ENCODE peak calls at places on chromosomes 11 and 22, in ten cellular contexts. One of them, this sample, is unnamed.

GRCh38 chr11:18699848-18700261 is 1.3 kb downstream of the TMEM86A start:
- DNase-seq in endothelial cell: no peak
- DNase-seq in RWPE1: no peak
- DNase-seq in naive thymus-derived CD8-positive, alpha-beta T cell: no peak
- DNase-seq in type B pancreatic cell: no peak
- DNase-seq in HTR-8/SVneo: no peak
- DNase-seq in AG04450: no peak
- DNase-seq in cardiac fibroblast: no peak
- DNase-seq in anterior cingulate cortex: peak; percentile 12
- DNase-seq in heart right ventricle: no peak
- DNase-seq in this sample: no peak

GRCh38 chr11:64331569-64332371 is 8.2 kb upstream of the CCDC88B start:
- DNase-seq in HTR-8/SVneo: peak; percentile 75
- DNase-seq in RWPE1: peak; percentile 85
- DNase-seq in type B pancreatic cell: no peak
- DNase-seq in endothelial cell: peak; percentile 51
- DNase-seq in heart right ventricle: peak; percentile 73
- DNase-seq in naive thymus-derived CD8-positive, alpha-beta T cell: peak; percentile 52
- DNase-seq in AG04450: peak; percentile 38
- DNase-seq in anterior cingulate cortex: no peak
- DNase-seq in cardiac fibroblast: peak; percentile 95
- DNase-seq in this sample: peak; percentile 39

GRCh38 chr22:17097701-17098100 is 12.9 kb downstream of the IL17RA start:
- DNase-seq in naive thymus-derived CD8-positive, alpha-beta T cell: no peak
- DNase-seq in HTR-8/SVneo: no peak
- DNase-seq in AG04450: no peak
- DNase-seq in anterior cingulate cortex: no peak
- DNase-seq in endothelial cell: no peak
- DNase-seq in cardiac fibroblast: no peak
- DNase-seq in type B pancreatic cell: no peak
- DNase-seq in RWPE1: no peak
- DNase-seq in heart right ventricle: no peak
- DNase-seq in this sample: no peak

GRCh38 chr11:33005175-33005574 is 10.5 kb upstream of the DEPDC7 start:
- DNase-seq in naive thymus-derived CD8-positive, alpha-beta T cell: peak; percentile 29
- DNase-seq in RWPE1: no peak
- DNase-seq in endothelial cell: no peak
- DNase-seq in anterior cingulate cortex: no peak
- DNase-seq in cardiac fibroblast: no peak
- DNase-seq in type B pancreatic cell: no peak
- DNase-seq in heart right ventricle: no peak
- DNase-seq in AG04450: no peak
- DNase-seq in HTR-8/SVneo: no peak
- DNase-seq in this sample: no peak

GRCh38 chr11:68882391-68882790 is 21.2 kb downstream of the MRPL21 start:
- DNase-seq in AG04450: no peak
- DNase-seq in type B pancreatic cell: no peak
- DNase-seq in RWPE1: no peak
- DNase-seq in cardiac fibroblast: no peak
- DNase-seq in anterior cingulate cortex: no peak
- DNase-seq in endothelial cell: no peak
- DNase-seq in naive thymus-derived CD8-positive, alpha-beta T cell: no peak
- DNase-seq in heart right ventricle: no peak
- DNase-seq in HTR-8/SVneo: no peak
- DNase-seq in this sample: no peak

GRCh38 chr11:59542142-59542810 is 30.9 kb downstream of the OR4D9 start:
- DNase-seq in heart right ventricle: no peak
- DNase-seq in HTR-8/SVneo: no peak
- DNase-seq in type B pancreatic cell: no peak
- DNase-seq in naive thymus-derived CD8-positive, alpha-beta T cell: no peak
- DNase-seq in cardiac fibroblast: no peak
- DNase-seq in anterior cingulate cortex: no peak
- DNase-seq in endothelial cell: no peak
- DNase-seq in AG04450: no peak
- DNase-seq in RWPE1: no peak
- DNase-seq in this sample: no peak

GRCh38 chr11:114812698-114813097 is 134.4 kb downstream of the NXPE2 start:
- DNase-seq in endothelial cell: no peak
- DNase-seq in type B pancreatic cell: no peak
- DNase-seq in heart right ventricle: no peak
- DNase-seq in anterior cingulate cortex: no peak
- DNase-seq in AG04450: no peak
- DNase-seq in HTR-8/SVneo: no peak
- DNase-seq in RWPE1: no peak
- DNase-seq in naive thymus-derived CD8-positive, alpha-beta T cell: no peak
- DNase-seq in cardiac fibroblast: no peak
- DNase-seq in this sample: no peak

GRCh38 chr11:75422248-75423231 is 10.5 kb downstream of the KLHL35 start:
- DNase-seq in naive thymus-derived CD8-positive, alpha-beta T cell: no peak
- DNase-seq in HTR-8/SVneo: no peak
- DNase-seq in endothelial cell: no peak
- DNase-seq in type B pancreatic cell: no peak
- DNase-seq in anterior cingulate cortex: no peak
- DNase-seq in heart right ventricle: no peak
- DNase-seq in RWPE1: no peak
- DNase-seq in AG04450: no peak
- DNase-seq in cardiac fibroblast: no peak
- DNase-seq in this sample: no peak

This sample was measured in substantia nigra.